ENCODE peak calls at places on chromosomes 4 and X, in four cellular contexts. O, J, P and C are unnamed samples.

GRCh38 chr4:13777341-13777740 is 149.8 kb upstream of the BOD1L1 start:
- DNase-seq in O (no peak), J (no peak), P (no peak), C (no peak)

GRCh38 chr4:129926936-129927335 is 831.0 kb downstream of the C4orf33 start:
- DNase-seq in O (no peak), J (no peak), P (no peak), C (peak)

GRCh38 chr4:7539186-7539585 is 104.5 kb upstream of the PSAPL1 start:
- DNase-seq in O (no peak), J (no peak), P (no peak), C (no peak)

GRCh38 chr4:21765810-21766407 is 182.7 kb downstream of the KCNIP4 start:
- DNase-seq in O (peak), J (peak), P (peak), C (peak)

GRCh38 chrX:44944894-44945293 is 71.9 kb downstream of the KDM6A start:
- DNase-seq in O (no peak), J (no peak), P (no peak), C (no peak)

GRCh38 chrX:150771116-150771515 is 77.9 kb downstream of the MTMR1 start:
- DNase-seq in O (no peak), J (no peak), P (no peak), C (no peak)

GRCh38 chrX:102976290-102976689 is 39.2 kb downstream of the RAB40AL start:
- DNase-seq in O (no peak), J (peak), P (no peak), C (no peak)

GRCh38 chr4:184330008-184330400 is 112.3 kb upstream of the ENPP6 start:
- DNase-seq in O (no peak), J (peak), P (no peak), C (no peak)

GRCh38 chr4:84681488-84682274 is 98.8 kb downstream of the CDS1 start:
- DNase-seq in O (no peak), J (peak), P (no peak), C (peak)

GRCh38 chr4:165874799-165875371 is 1.8 kb downstream of the TLL1 start:
- DNase-seq in O (peak), J (no peak), P (no peak), C (peak)

GRCh38 chr4:165874072-165874798 is 1.2 kb downstream of the TLL1 start:
- DNase-seq in O (peak), J (no peak), P (no peak), C (no peak)

GRCh38 chr4:165873298-165874071 is 448 bp downstream of the TLL1 start:
- DNase-seq in O (peak), J (no peak), P (no peak), C (peak)

GRCh38 chr4:165877291-165877690 is 4.3 kb downstream of the TLL1 start:
- DNase-seq in O (no peak), J (no peak), P (no peak), C (no peak)

DNA sequence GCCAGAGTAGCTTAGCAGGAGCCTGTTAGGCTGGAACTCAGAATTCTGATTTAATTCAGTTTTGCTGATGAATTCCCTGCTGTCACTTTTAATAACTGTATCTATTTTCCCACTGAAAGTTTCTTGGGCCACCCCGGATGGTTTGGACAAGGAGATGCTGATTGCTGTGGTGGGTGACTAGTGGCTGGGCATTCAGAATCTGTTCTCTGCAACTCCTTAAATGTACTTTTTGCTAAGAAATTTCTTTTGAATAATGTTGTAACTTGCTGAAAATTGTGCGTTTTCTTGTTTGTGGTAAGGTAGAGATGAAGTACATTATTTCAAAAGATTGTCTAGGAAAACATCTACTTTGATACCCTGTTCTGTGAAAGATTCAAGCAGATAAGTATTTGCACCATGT is 2.4 kb downstream of the TLL1 start:
- DNase-seq in O (no peak), J (no peak), P (no peak), C (no peak)
- H4K5ac ChIP-seq in O (no peak), J (no peak), P (no peak), C (no peak)

GRCh38 chr4:52704133-52704532 is 45.0 kb upstream of the USP46 start:
- DNase-seq in O (no peak), J (peak), P (no peak), C (no peak)

GRCh38 chr4:52704676-52705075 is 45.6 kb upstream of the USP46 start:
- DNase-seq in O (no peak), J (no peak), P (no peak), C (no peak)

DNA sequence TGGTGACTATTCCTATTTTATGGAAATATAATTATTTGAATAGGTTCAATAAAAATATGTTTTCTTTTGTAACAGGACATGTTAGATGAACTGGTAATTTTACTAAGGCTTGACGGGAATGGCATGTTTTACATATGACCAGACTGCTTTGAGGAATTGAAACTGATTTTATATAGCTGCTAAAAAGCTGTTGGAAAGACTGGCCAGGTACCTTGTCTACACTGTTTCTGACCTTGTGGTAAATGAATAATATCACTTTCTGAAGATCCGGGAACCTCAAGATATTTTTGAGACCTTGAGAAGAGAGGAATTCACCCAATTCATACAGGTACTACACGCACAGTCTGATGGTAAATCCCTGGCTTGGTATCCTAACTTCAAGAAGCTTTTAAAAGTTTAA is 42.1 kb upstream of the USP46 start:
- DNase-seq in O (no peak), J (no peak), P (no peak), C (no peak)
- H4K5ac ChIP-seq in O (no peak), J (no peak), P (no peak), C (no peak)

DNA sequence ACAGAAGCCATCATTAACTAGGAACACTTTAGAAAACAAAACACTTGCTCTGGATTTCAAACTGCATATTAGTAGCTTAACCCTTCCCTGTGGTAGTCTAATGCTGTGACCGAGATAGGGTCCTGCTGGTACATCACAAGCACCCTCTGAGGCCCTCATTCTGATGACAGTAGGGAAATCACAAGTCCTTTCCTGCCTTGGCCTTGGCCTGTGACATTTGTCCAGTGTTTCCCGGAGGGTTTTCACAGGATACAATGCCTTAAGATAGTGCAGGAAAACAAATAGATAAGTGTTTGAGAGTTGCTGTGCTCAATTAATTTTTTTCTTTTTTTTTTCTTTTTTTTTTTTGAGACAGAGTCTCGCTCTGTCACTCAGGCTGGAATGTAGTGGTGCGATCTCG is 29.0 kb downstream of the SYAP1 start:
- DNase-seq in O (no peak), J (no peak), P (no peak), C (no peak)
- H4K5ac ChIP-seq in O (no peak), J (no peak), P (no peak), C (no peak)

GRCh38 chrX:39163585-39163984 is 362.3 kb downstream of the MID1IP1 start:
- DNase-seq in O (no peak), J (no peak), P (no peak), C (no peak)
- H4K5ac ChIP-seq in O (no peak), J (no peak), P (no peak), C (no peak)

GRCh38 chr4:48708610-48709009 is 71.5 kb downstream of the FRYL start:
- DNase-seq in O (no peak), J (no peak), P (no peak), C (no peak)

GRCh38 chr4:48706741-48707140 is 73.3 kb downstream of the FRYL start:
- DNase-seq in O (no peak), J (no peak), P (no peak), C (no peak)

GRCh38 chr4:48704091-48704802 is 75.8 kb downstream of the FRYL start:
- DNase-seq in O (no peak), J (no peak), P (no peak), C (no peak)

GRCh38 chr4:48709920-48710319 is 70.2 kb downstream of the FRYL start:
- DNase-seq in O (no peak), J (no peak), P (no peak), C (no peak)

DNA sequence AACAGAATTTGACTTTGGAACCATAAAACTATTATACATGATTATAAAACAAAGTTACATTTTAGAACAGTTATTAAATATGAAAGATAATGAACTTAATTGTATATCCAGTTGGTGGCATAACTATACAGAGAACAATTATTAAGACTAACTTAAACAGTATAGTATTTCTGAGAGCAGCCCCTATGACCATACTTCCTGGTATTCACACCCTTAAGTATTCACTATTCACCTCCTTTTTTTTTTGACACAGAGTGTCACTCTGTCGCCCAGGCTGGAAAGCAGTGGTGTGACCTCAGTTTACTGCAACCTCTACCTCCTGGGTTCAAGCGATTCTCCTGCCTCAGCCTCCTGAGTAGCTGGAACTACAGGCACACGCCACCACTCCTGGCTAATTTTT is 74.5 kb downstream of the FRYL start:
- DNase-seq in O (no peak), J (no peak), P (no peak), C (no peak)
- H4K5ac ChIP-seq in O (no peak), J (no peak), P (no peak), C (no peak)

DNA sequence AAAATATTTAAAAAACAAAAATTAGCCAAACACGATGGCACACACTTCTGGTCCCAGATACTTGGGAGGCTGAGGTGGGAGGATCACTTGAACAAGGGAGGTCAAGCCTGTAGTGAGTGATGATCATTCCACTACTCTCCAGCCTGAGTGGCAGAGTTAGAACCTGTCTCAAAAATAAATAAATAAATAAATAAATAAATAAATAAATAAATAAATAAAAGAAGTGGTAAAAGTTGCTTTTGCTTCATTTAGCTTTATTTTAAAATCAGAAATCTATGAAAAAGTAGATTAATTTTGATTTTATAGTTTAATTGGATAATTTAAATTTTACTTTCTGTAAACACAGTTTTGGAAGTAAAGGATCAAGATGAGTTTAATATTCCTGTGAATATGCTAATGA is 552.9 kb upstream of the PCDH10 start:
- DNase-seq in O (no peak), J (no peak), P (no peak), C (no peak)
- H4K5ac ChIP-seq in O (no peak), J (no peak), P (no peak), C (no peak)

DNA sequence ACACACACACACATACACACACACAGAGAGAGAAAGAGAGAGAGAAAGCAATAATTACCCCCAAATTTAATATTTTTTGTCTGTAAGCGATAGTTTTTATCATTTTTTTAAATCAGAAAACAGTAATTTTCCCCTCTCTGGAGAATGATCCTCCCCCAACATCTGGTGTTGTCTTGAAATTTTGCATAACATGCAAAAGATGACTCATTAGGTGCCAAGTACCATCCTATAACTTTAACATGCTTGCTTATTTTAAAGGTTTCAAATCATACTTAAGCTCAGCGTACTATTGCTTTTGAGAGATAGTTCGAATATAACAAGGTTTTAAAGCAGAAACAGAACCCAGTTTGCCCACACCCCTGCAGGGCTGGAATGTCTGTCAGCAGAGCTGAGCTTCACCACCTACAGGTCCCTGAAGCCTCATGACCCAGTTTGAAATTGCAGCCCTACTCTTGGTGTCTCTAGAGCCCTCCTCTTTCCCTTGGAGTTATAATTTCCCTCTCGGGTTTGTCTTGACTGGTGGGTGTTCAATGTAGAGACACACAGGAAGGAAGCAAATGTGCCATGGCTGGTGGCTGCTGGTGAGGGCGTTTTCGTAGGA is 175.0 kb upstream of the HS3ST1 start:
- DNase-seq in O (no peak), J (no peak), P (no peak), C (peak)
- H4K5ac ChIP-seq in O (no peak), J (no peak), P (no peak), C (no peak)

DNA sequence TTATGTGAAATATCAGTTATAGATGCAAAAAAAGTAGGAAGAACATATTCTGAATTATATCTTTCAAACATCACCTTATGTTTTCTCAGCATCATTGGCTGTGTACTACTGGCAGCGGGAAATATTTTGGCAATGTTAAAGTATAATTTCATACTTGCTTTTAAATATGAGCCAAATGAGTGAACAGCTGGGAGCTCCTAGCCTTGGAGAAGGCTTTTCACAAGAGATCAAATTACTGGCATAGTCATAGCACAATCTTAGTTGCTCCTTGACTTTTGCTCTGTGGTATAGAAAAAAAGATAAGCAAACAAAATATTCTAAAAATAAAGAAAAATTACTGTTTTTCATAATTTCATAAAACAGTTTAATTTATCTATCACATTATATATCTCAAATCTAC is 1575.8 kb upstream of the PABPC4L start:
- DNase-seq in O (no peak), J (no peak), P (no peak), C (no peak)
- H4K5ac ChIP-seq in O (no peak), J (no peak), P (no peak), C (no peak)

GRCh38 chr4:142097015-142097414 is 460.6 kb downstream of the IL15 start:
- DNase-seq in O (no peak), J (no peak), P (no peak), C (no peak)

GRCh38 chr4:142098900-142099299 is 462.5 kb downstream of the IL15 start:
- DNase-seq in O (no peak), J (no peak), P (no peak), C (peak)

GRCh38 chr4:142092941-142093340 is 456.6 kb downstream of the IL15 start:
- DNase-seq in O (no peak), J (peak), P (no peak), C (no peak)

GRCh38 chr4:142098380-142098779 is 462.0 kb downstream of the IL15 start:
- DNase-seq in O (no peak), J (no peak), P (no peak), C (no peak)

GRCh38 chr4:142095886-142096605 is 459.7 kb downstream of the IL15 start:
- DNase-seq in O (no peak), J (peak), P (no peak), C (no peak)
- H4K5ac ChIP-seq in O (no peak), J (no peak), P (no peak), C (no peak)